ENCODE peak calls at places on chromosomes 12 and 14, in six cellular contexts. One of them, this sample, is unnamed. For H3K4me1, the result is how much of the 10 kb centered on the place peaks cover.

GRCh38 chr12:62331306-62331705 is 71.1 kb downstream of the USP15 start:
- DNase-seq in cardiac muscle cell: no peak
- DNase-seq in mammary epithelial cell: no peak
- DNase-seq in upper lobe of right lung: no peak
- DNase-seq in thoracic aorta: no peak
- DNase-seq in IMR-90: no peak
- DNase-seq in this sample: no peak

GRCh38 chr12:11622774-11623375 is 26.6 kb upstream of the ETV6 start:
- DNase-seq in cardiac muscle cell: peak
- DNase-seq in mammary epithelial cell: no peak
- DNase-seq in upper lobe of right lung: no peak
- DNase-seq in thoracic aorta: no peak
- DNase-seq in IMR-90: no peak
- DNase-seq in this sample: no peak

GRCh38 chr12:65492997-65493892 is 214.8 kb downstream of the MSRB3 start:
- DNase-seq in cardiac muscle cell: no peak
- DNase-seq in mammary epithelial cell: no peak
- DNase-seq in upper lobe of right lung: no peak
- DNase-seq in thoracic aorta: no peak
- DNase-seq in IMR-90: no peak
- DNase-seq in this sample: no peak

GRCh38 chr12:57765003-57765697 is 1.7 kb downstream of the CYP27B1 start:
- DNase-seq in cardiac muscle cell: peak
- DNase-seq in mammary epithelial cell: peak
- DNase-seq in upper lobe of right lung: peak
- DNase-seq in thoracic aorta: no peak
- DNase-seq in IMR-90: peak
- DNase-seq in this sample: no peak

GRCh38 chr12:109109756-109110350 is 6.5 kb upstream of the ACACB start:
- DNase-seq in cardiac muscle cell: no peak
- DNase-seq in mammary epithelial cell: no peak
- DNase-seq in upper lobe of right lung: no peak
- DNase-seq in thoracic aorta: no peak
- DNase-seq in IMR-90: no peak
- DNase-seq in this sample: no peak

GRCh38 chr12:4961311-4961710 is 51.6 kb downstream of the KCNA1 start:
- DNase-seq in cardiac muscle cell: no peak
- DNase-seq in mammary epithelial cell: no peak
- DNase-seq in upper lobe of right lung: no peak
- DNase-seq in thoracic aorta: no peak
- DNase-seq in IMR-90: no peak
- DNase-seq in this sample: no peak

GRCh38 chr12:131752457-131752856 is 41.6 kb downstream of the SFSWAP start:
- DNase-seq in cardiac muscle cell: no peak
- DNase-seq in mammary epithelial cell: no peak
- DNase-seq in upper lobe of right lung: no peak
- DNase-seq in thoracic aorta: no peak
- DNase-seq in IMR-90: no peak
- DNase-seq in this sample: no peak

GRCh38 chr14:105528859-105529505 is 2.6 kb downstream of the TMEM121 start:
- DNase-seq in cardiac muscle cell: no peak
- DNase-seq in mammary epithelial cell: no peak
- DNase-seq in upper lobe of right lung: peak
- DNase-seq in thoracic aorta: no peak
- DNase-seq in IMR-90: no peak
- DNase-seq in this sample: no peak

GRCh38 chr12:102454808-102455760 is 25.3 kb downstream of the IGF1 start:
- DNase-seq in cardiac muscle cell: no peak
- DNase-seq in mammary epithelial cell: no peak
- DNase-seq in upper lobe of right lung: no peak
- DNase-seq in thoracic aorta: peak
- DNase-seq in IMR-90: peak
- DNase-seq in this sample: no peak

GRCh38 chr12:50166776-50167025 is 468 bp downstream of the CERS5 start:
- DNase-seq in cardiac muscle cell: no peak
- DNase-seq in mammary epithelial cell: no peak
- DNase-seq in upper lobe of right lung: no peak
- DNase-seq in thoracic aorta: no peak
- DNase-seq in IMR-90: no peak
- DNase-seq in this sample: no peak

GRCh38 chr12:106783515-106783914 is 9.0 kb downstream of the RIC8B start:
- DNase-seq in cardiac muscle cell: no peak
- DNase-seq in mammary epithelial cell: no peak
- DNase-seq in upper lobe of right lung: no peak
- DNase-seq in thoracic aorta: no peak
- DNase-seq in IMR-90: no peak
- DNase-seq in this sample: peak
- H3K4me1 ChIP-seq in cardiac muscle cell: under half
- H3K4me1 ChIP-seq in mammary epithelial cell: under half
- H3K4me1 ChIP-seq in upper lobe of right lung: under half
- H3K4me1 ChIP-seq in thoracic aorta: under half
- H3K4me1 ChIP-seq in IMR-90: under half
- H3K4me1 ChIP-seq in this sample: under half

DNA sequence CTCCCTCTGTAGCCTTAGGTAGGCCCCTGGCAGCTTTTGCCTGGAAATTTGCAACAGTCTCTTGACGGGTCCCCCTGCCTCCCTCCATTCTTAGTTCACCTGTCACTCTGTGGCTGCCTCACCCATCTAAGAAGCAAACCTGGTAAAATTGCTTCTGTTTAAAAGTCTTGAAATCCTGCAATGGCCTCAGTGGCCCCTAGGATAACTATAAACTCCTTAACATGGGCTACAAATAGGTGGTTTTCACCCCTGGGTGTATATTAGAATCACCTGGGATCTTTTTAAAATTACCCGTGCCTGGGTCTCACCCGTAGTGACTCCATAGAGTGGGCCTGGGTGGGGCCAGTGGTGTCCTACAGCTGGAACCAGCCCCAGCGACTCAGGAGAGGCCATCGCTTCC is 332.7 kb downstream of the CACNA1C start:
- DNase-seq in cardiac muscle cell: no peak
- DNase-seq in mammary epithelial cell: no peak
- DNase-seq in upper lobe of right lung: no peak
- DNase-seq in thoracic aorta: no peak
- DNase-seq in IMR-90: no peak
- DNase-seq in this sample: no peak
- H3K4me1 ChIP-seq in cardiac muscle cell: under half
- H3K4me1 ChIP-seq in mammary epithelial cell: under half
- H3K4me1 ChIP-seq in upper lobe of right lung: under half
- H3K4me1 ChIP-seq in thoracic aorta: under half
- H3K4me1 ChIP-seq in IMR-90: under half
- H3K4me1 ChIP-seq in this sample: half or more

DNA sequence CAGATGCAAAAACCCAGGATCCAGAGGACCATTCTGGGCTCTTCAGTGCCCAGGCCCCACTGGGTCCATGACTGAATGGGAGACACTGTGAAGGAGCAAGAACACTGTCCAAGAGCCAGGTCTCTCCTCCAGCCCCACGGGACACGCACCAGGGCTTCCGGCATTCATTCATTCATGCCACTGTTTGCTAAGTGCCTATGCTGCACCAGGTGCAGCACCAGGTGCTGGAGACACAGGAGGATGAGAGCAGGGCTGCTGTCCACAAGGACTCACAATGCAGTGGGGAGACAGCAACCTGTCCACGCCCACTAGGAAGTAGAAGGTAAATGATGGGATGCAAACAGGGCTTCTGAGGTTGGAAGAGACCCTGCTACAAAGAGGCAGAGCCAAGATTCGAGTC is 20.4 kb downstream of the CLMN start:
- DNase-seq in cardiac muscle cell: no peak
- DNase-seq in mammary epithelial cell: no peak
- DNase-seq in upper lobe of right lung: no peak
- DNase-seq in thoracic aorta: no peak
- DNase-seq in IMR-90: no peak
- DNase-seq in this sample: no peak
- H3K4me1 ChIP-seq in cardiac muscle cell: under half
- H3K4me1 ChIP-seq in mammary epithelial cell: under half
- H3K4me1 ChIP-seq in upper lobe of right lung: under half
- H3K4me1 ChIP-seq in thoracic aorta: under half
- H3K4me1 ChIP-seq in IMR-90: under half
- H3K4me1 ChIP-seq in this sample: under half

GRCh38 chr12:29731556-29731955 is 52.2 kb downstream of the TMTC1 start:
- DNase-seq in cardiac muscle cell: no peak
- DNase-seq in mammary epithelial cell: no peak
- DNase-seq in upper lobe of right lung: no peak
- DNase-seq in thoracic aorta: no peak
- DNase-seq in IMR-90: no peak
- DNase-seq in this sample: no peak
- H3K4me1 ChIP-seq in cardiac muscle cell: under half
- H3K4me1 ChIP-seq in mammary epithelial cell: under half
- H3K4me1 ChIP-seq in upper lobe of right lung: under half
- H3K4me1 ChIP-seq in thoracic aorta: under half
- H3K4me1 ChIP-seq in IMR-90: under half
- H3K4me1 ChIP-seq in this sample: half or more

GRCh38 chr12:6692888-6693287 is 3.7 kb upstream of the ZNF384 start:
- DNase-seq in cardiac muscle cell: no peak
- DNase-seq in mammary epithelial cell: no peak
- DNase-seq in upper lobe of right lung: no peak
- DNase-seq in thoracic aorta: no peak
- DNase-seq in IMR-90: no peak
- DNase-seq in this sample: no peak
- H3K4me1 ChIP-seq in cardiac muscle cell: under half
- H3K4me1 ChIP-seq in mammary epithelial cell: under half
- H3K4me1 ChIP-seq in upper lobe of right lung: under half
- H3K4me1 ChIP-seq in thoracic aorta: under half
- H3K4me1 ChIP-seq in IMR-90: under half
- H3K4me1 ChIP-seq in this sample: under half

GRCh38 chr14:51844482-51844881 is 15.9 kb upstream of the GNG2 start:
- DNase-seq in cardiac muscle cell: no peak
- DNase-seq in mammary epithelial cell: no peak
- DNase-seq in upper lobe of right lung: no peak
- DNase-seq in thoracic aorta: no peak
- DNase-seq in IMR-90: no peak
- DNase-seq in this sample: no peak
- H3K4me1 ChIP-seq in cardiac muscle cell: under half
- H3K4me1 ChIP-seq in mammary epithelial cell: under half
- H3K4me1 ChIP-seq in upper lobe of right lung: under half
- H3K4me1 ChIP-seq in thoracic aorta: under half
- H3K4me1 ChIP-seq in IMR-90: under half
- H3K4me1 ChIP-seq in this sample: under half

GRCh38 chr14:75430106-75430505 is 2.3 kb downstream of the JDP2 start:
- DNase-seq in cardiac muscle cell: no peak
- DNase-seq in mammary epithelial cell: no peak
- DNase-seq in upper lobe of right lung: no peak
- DNase-seq in thoracic aorta: no peak
- DNase-seq in IMR-90: peak
- DNase-seq in this sample: no peak
- H3K4me1 ChIP-seq in cardiac muscle cell: under half
- H3K4me1 ChIP-seq in mammary epithelial cell: under half
- H3K4me1 ChIP-seq in upper lobe of right lung: under half
- H3K4me1 ChIP-seq in thoracic aorta: under half
- H3K4me1 ChIP-seq in IMR-90: under half
- H3K4me1 ChIP-seq in this sample: half or more

GRCh38 chr14:68278568-68279436 is 459.2 kb downstream of the RAD51B start:
- DNase-seq in cardiac muscle cell: no peak
- DNase-seq in mammary epithelial cell: peak
- DNase-seq in upper lobe of right lung: no peak
- DNase-seq in thoracic aorta: no peak
- DNase-seq in IMR-90: peak
- DNase-seq in this sample: peak

GRCh38 chr14:68281497-68281896 is 461.9 kb downstream of the RAD51B start:
- DNase-seq in cardiac muscle cell: no peak
- DNase-seq in mammary epithelial cell: no peak
- DNase-seq in upper lobe of right lung: no peak
- DNase-seq in thoracic aorta: no peak
- DNase-seq in IMR-90: no peak
- DNase-seq in this sample: no peak

GRCh38 chr14:68282479-68283377 is 463.1 kb downstream of the RAD51B start:
- DNase-seq in cardiac muscle cell: no peak
- DNase-seq in mammary epithelial cell: no peak
- DNase-seq in upper lobe of right lung: no peak
- DNase-seq in thoracic aorta: no peak
- DNase-seq in IMR-90: no peak
- DNase-seq in this sample: no peak

GRCh38 chr14:68279437-68279720 is 459.8 kb downstream of the RAD51B start:
- DNase-seq in cardiac muscle cell: no peak
- DNase-seq in mammary epithelial cell: no peak
- DNase-seq in upper lobe of right lung: no peak
- DNase-seq in thoracic aorta: no peak
- DNase-seq in IMR-90: no peak
- DNase-seq in this sample: no peak

GRCh38 chr14:68279777-68280233 is 460.2 kb downstream of the RAD51B start:
- DNase-seq in cardiac muscle cell: no peak
- DNase-seq in mammary epithelial cell: no peak
- DNase-seq in upper lobe of right lung: no peak
- DNase-seq in thoracic aorta: no peak
- DNase-seq in IMR-90: no peak
- DNase-seq in this sample: peak
- H3K4me1 ChIP-seq in cardiac muscle cell: under half
- H3K4me1 ChIP-seq in mammary epithelial cell: under half
- H3K4me1 ChIP-seq in upper lobe of right lung: under half
- H3K4me1 ChIP-seq in thoracic aorta: under half
- H3K4me1 ChIP-seq in IMR-90: under half
- H3K4me1 ChIP-seq in this sample: under half

DNA sequence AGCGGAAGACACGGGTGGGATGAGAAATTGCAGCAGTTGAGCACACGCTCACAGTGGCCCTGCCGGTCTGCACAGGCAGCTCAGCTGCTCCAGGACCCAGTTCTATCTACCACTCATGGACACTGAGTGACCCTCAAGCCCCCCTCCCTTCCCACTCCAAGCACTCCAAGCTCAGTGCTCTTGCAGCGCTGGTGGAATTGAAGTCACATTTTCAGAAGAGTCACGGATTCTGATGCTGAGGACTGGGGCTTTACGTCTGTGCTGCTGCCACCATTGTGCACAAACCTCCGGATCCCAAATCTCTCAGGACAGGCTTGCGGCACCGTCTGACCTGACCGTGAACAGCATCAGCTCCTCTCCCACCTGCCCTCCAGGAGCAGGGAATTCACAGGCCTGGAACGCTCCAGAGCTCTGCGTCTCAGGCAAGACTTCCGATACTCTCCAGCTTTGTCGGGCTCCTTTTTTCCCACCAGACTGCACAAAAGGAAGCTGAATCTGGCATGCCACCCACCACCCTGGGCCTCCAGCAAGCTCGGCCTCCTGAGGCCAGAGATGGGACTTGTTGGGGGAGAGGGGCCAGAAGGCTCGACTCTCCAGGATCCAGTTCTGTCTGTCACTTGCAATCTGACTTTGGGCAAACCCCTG is 213.1 kb upstream of the RTL1 start:
- DNase-seq in cardiac muscle cell: no peak
- DNase-seq in mammary epithelial cell: no peak
- DNase-seq in upper lobe of right lung: no peak
- DNase-seq in thoracic aorta: no peak
- DNase-seq in IMR-90: no peak
- DNase-seq in this sample: peak
- H3K4me1 ChIP-seq in cardiac muscle cell: under half
- H3K4me1 ChIP-seq in mammary epithelial cell: under half
- H3K4me1 ChIP-seq in upper lobe of right lung: under half
- H3K4me1 ChIP-seq in thoracic aorta: under half
- H3K4me1 ChIP-seq in IMR-90: under half
- H3K4me1 ChIP-seq in this sample: under half

GRCh38 chr14:59358105-59358504 is 107.1 kb downstream of the GPR135 start:
- DNase-seq in cardiac muscle cell: peak
- DNase-seq in mammary epithelial cell: peak
- DNase-seq in upper lobe of right lung: no peak
- DNase-seq in thoracic aorta: peak
- DNase-seq in IMR-90: peak
- DNase-seq in this sample: no peak
- H3K4me1 ChIP-seq in cardiac muscle cell: half or more
- H3K4me1 ChIP-seq in mammary epithelial cell: half or more
- H3K4me1 ChIP-seq in upper lobe of right lung: under half
- H3K4me1 ChIP-seq in thoracic aorta: under half
- H3K4me1 ChIP-seq in IMR-90: under half
- H3K4me1 ChIP-seq in this sample: half or more

This sample was measured in esophagus muscularis mucosa.